ENCODE peak calls at places on chromosome 17, in eight cellular contexts. F is hypothalamus; O is body of pancreas; C is stimulated activated CD8-positive, alpha-beta memory T cell treated with anti-CD3 and anti-CD28 coated beads, Interleukin-12 subunit alpha, Interleukin-12 subunit beta, amount 100 ng/mL, for 1 hour; D is foreskin fibroblast; I is effector CD4-positive, alpha-beta T cell; A is ovary; M is mammary epithelial cell. V is an unnamed sample.

GRCh38 chr17:75130632-75131277 is 787 bp downstream of the NT5C start:
- DNase-seq in F (peak; percentile 55), O (peak; percentile 46), C (no peak), D (peak; percentile 42), I (peak; percentile 33), A (peak; percentile 73), M (peak; percentile 55), V (peak; percentile 49)

GRCh38 chr17:45227101-45227591 is 5.5 kb downstream of the FMNL1 start:
- DNase-seq in F (no peak), O (no peak), C (no peak), D (no peak), I (no peak), A (no peak), M (no peak), V (no peak)

GRCh38 chr17:62105861-62106260 is 40.8 kb upstream of the MED13 start:
- DNase-seq in F (no peak), O (peak; percentile 51), C (no peak), D (no peak), I (no peak), A (no peak), M (no peak), V (no peak)

GRCh38 chr17:49881054-49881402 is 33.2 kb upstream of the TAC4 start:
- DNase-seq in F (no peak), O (no peak), C (no peak), D (no peak), I (no peak), A (no peak), M (no peak), V (no peak)

GRCh38 chr17:80539022-80539421 is 5.6 kb upstream of the RPTOR start:
- DNase-seq in F (no peak), O (no peak), C (no peak), D (no peak), I (no peak), A (no peak), M (no peak), V (no peak)

GRCh38 chr17:43900858-43901754 is 6.2 kb downstream of the MPP2 start:
- DNase-seq in F (no peak), O (no peak), C (no peak), D (no peak), I (no peak), A (no peak), M (no peak), V (no peak)

GRCh38 chr17:55845385-55845784 is 94.5 kb downstream of the PCTP start:
- DNase-seq in F (peak; percentile 25), O (peak; percentile 16), C (no peak), D (peak; percentile 21), I (no peak), A (peak; percentile 54), M (peak; percentile 3), V (peak; percentile 56)

GRCh38 chr17:3514873-3515272 is 39.1 kb downstream of the ASPA start:
- DNase-seq in F (no peak), O (no peak), C (no peak), D (no peak), I (no peak), A (no peak), M (no peak), V (no peak)

GRCh38 chr17:74972973-74973328 is 392 bp upstream of the HID1 start:
- DNase-seq in F (no peak), O (no peak), C (no peak), D (no peak), I (no peak), A (no peak), M (no peak), V (no peak)

GRCh38 chr17:12580640-12581039 is 85.0 kb upstream of the MYOCD start:
- DNase-seq in F (no peak), O (no peak), C (no peak), D (no peak), I (no peak), A (no peak), M (no peak), V (no peak)

GRCh38 chr17:32746698-32747097 is 130.2 kb downstream of the MYO1D start:
- DNase-seq in F (no peak), O (no peak), C (no peak), D (peak; percentile 60), I (no peak), A (no peak), M (peak; percentile 47), V (no peak)

GRCh38 chr17:42275527-42276358 is 448 bp downstream of the STAT5B start:
- DNase-seq in F (no peak), O (no peak), C (no peak), D (no peak), I (peak; percentile 29), A (peak; percentile 74), M (no peak), V (no peak)

GRCh38 chr17:21218101-21218500 is 4.1 kb upstream of the TMEM11 start:
- DNase-seq in F (no peak), O (no peak), C (no peak), D (no peak), I (no peak), A (no peak), M (no peak), V (no peak)

GRCh38 chr17:50772251-50772650 is 4.9 kb upstream of the ANKRD40CL start:
- DNase-seq in F (no peak), O (no peak), C (no peak), D (no peak), I (no peak), A (no peak), M (no peak), V (no peak)

GRCh38 chr17:61405686-61406542 is 6.3 kb downstream of the TBX2 start:
- DNase-seq in F (no peak), O (no peak), C (no peak), D (no peak), I (no peak), A (peak; percentile 32), M (no peak), V (no peak)

GRCh38 chr17:6574689-6575595 is 18.6 kb upstream of the PITPNM3 start:
- DNase-seq in F (peak; percentile 16), O (peak; percentile 63), C (peak; percentile 6), D (peak; percentile 86), I (no peak), A (peak; percentile 68), M (peak; percentile 55), V (peak; percentile 52)

GRCh38 chr17:6636105-6636504 is 4.4 kb downstream of the KIAA0753 start:
- DNase-seq in F (no peak), O (no peak), C (no peak), D (no peak), I (no peak), A (no peak), M (no peak), V (no peak)

GRCh38 chr17:2259769-2260536 is 43.6 kb downstream of the SMG6 start:
- DNase-seq in F (no peak), O (no peak), C (no peak), D (no peak), I (peak; percentile 35), A (no peak), M (no peak), V (no peak)

GRCh38 chr17:38575781-38576180 is 30.0 kb downstream of the SRCIN1 start:
- DNase-seq in F (no peak), O (no peak), C (no peak), D (no peak), I (no peak), A (no peak), M (peak; percentile 37), V (no peak)

GRCh38 chr17:43599046-43599395 is 52.9 kb upstream of the ETV4 start:
- DNase-seq in F (no peak), O (no peak), C (no peak), D (no peak), I (no peak), A (no peak), M (no peak), V (no peak)

GRCh38 chr17:7572338-7572587 is 7.2 kb upstream of the CD68 start:
- DNase-seq in F (no peak), O (no peak), C (no peak), D (no peak), I (peak; percentile 98), A (no peak), M (no peak), V (peak; percentile 99)

GRCh38 chr17:69878661-69879060 is 196.4 kb upstream of the KCNJ16 start:
- DNase-seq in F (no peak), O (no peak), C (no peak), D (no peak), I (no peak), A (no peak), M (peak; percentile 66), V (no peak)

GRCh38 chr17:67718325-67718941 is 697 bp downstream of the NOL11 start:
- DNase-seq in F (no peak), O (no peak), C (peak; percentile 14), D (peak; percentile 22), I (peak; percentile 25), A (no peak), M (peak; percentile 56), V (no peak)

GRCh38 chr17:1289695-1290094 is 10.2 kb downstream of the TRARG1 start:
- DNase-seq in F (no peak), O (no peak), C (no peak), D (no peak), I (no peak), A (no peak), M (peak; percentile 40), V (no peak)

GRCh38 chr17:43636446-43636845 is 25.3 kb downstream of the MEOX1 start:
- DNase-seq in F (no peak), O (no peak), C (no peak), D (no peak), I (no peak), A (no peak), M (no peak), V (no peak)

GRCh38 chr17:46063239-46063638 is 64.2 kb downstream of the STH start:
- DNase-seq in F (no peak), O (no peak), C (no peak), D (peak; percentile 58), I (no peak), A (no peak), M (peak; percentile 86), V (no peak)

GRCh38 chr17:40525294-40525693 is 23.9 kb upstream of the TNS4 start:
- DNase-seq in F (no peak), O (no peak), C (no peak), D (no peak), I (no peak), A (no peak), M (no peak), V (no peak)

GRCh38 chr17:58284613-58285421 is 4.1 kb upstream of the MPO start:
- DNase-seq in F (no peak), O (no peak), C (no peak), D (no peak), I (no peak), A (no peak), M (no peak), V (no peak)

GRCh38 chr17:30240177-30240576 is 4.7 kb upstream of the SLC6A4 start:
- DNase-seq in F (no peak), O (no peak), C (no peak), D (no peak), I (no peak), A (no peak), M (no peak), V (no peak)

GRCh38 chr17:30091771-30092170 is 24.8 kb upstream of the NSRP1 start:
- DNase-seq in F (no peak), O (no peak), C (no peak), D (peak; percentile 80), I (no peak), A (no peak), M (no peak), V (no peak)

GRCh38 chr17:56149266-56150036 is 3.8 kb upstream of the ANKFN1 start:
- DNase-seq in F (no peak), O (no peak), C (no peak), D (no peak), I (no peak), A (no peak), M (no peak), V (no peak)

GRCh38 chr17:74922694-74923537 is at the start of gene USH1G:
- DNase-seq in F (no peak), O (no peak), C (no peak), D (no peak), I (peak; percentile 7), A (peak; percentile 52), M (no peak), V (no peak)

GRCh38 chr17:63497708-63498483 is 21.0 kb downstream of the ACE start:
- DNase-seq in F (no peak), O (no peak), C (no peak), D (no peak), I (no peak), A (no peak), M (no peak), V (no peak)

GRCh38 chr17:3647769-3648540 is 11.4 kb downstream of the CTNS start:
- DNase-seq in F (peak; percentile 49), O (peak; percentile 70), C (no peak), D (peak; percentile 65), I (no peak), A (no peak), M (peak; percentile 28), V (no peak)

V was measured in lung.